ENCODE peak calls at places on chromosomes 4 and X, in six cellular contexts. L, R, P, J, I and X are unnamed samples.

GRCh38 chr4:87565746-87566145 is 36.6 kb upstream of the SPARCL1 start:
- DNase-seq in P (no peak), L (no peak), I (no peak), R (no peak), J (no peak), X (no peak)

GRCh38 chr4:150722908-150723362 is 141.0 kb downstream of the MAB21L2 start:
- DNase-seq in R (peak; percentile 86), L (peak; percentile 8), I (no peak), P (peak; percentile 86), J (no peak), X (no peak)

GRCh38 chr4:40553995-40554394 is 75.7 kb downstream of the RBM47 start:
- DNase-seq in J (no peak), P (peak; percentile 22), L (no peak), R (no peak), I (no peak), X (no peak)

GRCh38 chr4:138241281-138242075 is 671 bp downstream of the SLC7A11 start:
- DNase-seq in J (peak; percentile 38), I (no peak), L (peak; percentile 71), P (no peak), R (no peak), X (peak; percentile 35)

GRCh38 chr4:153154010-153154975 is 50.0 kb upstream of the TRIM2 start:
- DNase-seq in R (no peak), P (no peak), J (peak; percentile 68), L (peak; percentile 60), I (no peak), X (peak; percentile 34)

GRCh38 chr4:8916914-8917305 is 45.3 kb upstream of the HMX1 start:
- DNase-seq in I (no peak), R (no peak), P (no peak), L (no peak), J (no peak), X (no peak)

GRCh38 chrX:129678176-129678880 is 23.6 kb upstream of the APLN start:
- DNase-seq in P (peak; percentile 14), J (no peak), R (peak; percentile 82), I (no peak), L (peak; percentile 62), X (no peak)

GRCh38 chr4:172830295-172830764 is 338.3 kb upstream of the GALNT7 start:
- DNase-seq in I (peak; percentile 33), J (peak; percentile 21), R (no peak), P (no peak), L (peak; percentile 34), X (peak; percentile 34)

GRCh38 chr4:107825072-107825789 is 499 bp downstream of the SGMS2 start:
- DNase-seq in R (peak; percentile 89), J (peak; percentile 39), I (peak; percentile 41), P (peak; percentile 16), L (peak; percentile 78), X (peak; percentile 46)

GRCh38 chr4:121714548-121714947 is 17.8 kb upstream of the ANXA5 start:
- DNase-seq in J (no peak), R (no peak), L (no peak), I (no peak), P (no peak), X (no peak)

DNA sequence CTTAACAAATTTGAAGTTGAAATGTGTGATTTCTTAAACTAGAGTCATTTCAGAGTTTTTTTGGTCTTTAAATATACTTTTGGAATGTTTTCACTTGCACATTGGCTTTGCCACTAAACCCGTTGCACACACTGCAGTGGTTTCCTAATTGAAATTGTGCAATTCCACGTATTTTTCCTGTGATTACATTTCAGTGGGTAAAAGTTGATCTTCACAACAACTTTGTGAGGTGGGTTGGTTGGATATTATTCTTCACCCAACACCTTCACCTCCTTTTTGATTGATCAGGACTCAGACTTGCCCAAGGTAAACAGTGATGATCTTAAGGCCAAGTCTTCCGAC is 13.6 kb downstream of the SEPTIN11 start:
- DNase-seq in J (no peak), L (peak; percentile 55), I (no peak), R (no peak), P (no peak), X (no peak)
- H3K4me3 ChIP-seq in J (no peak overlapping the region), L (no peak overlapping the region), I (no peak overlapping the region), R (no peak overlapping the region), P (no peak overlapping the region), X (no peak overlapping the region)

DNA sequence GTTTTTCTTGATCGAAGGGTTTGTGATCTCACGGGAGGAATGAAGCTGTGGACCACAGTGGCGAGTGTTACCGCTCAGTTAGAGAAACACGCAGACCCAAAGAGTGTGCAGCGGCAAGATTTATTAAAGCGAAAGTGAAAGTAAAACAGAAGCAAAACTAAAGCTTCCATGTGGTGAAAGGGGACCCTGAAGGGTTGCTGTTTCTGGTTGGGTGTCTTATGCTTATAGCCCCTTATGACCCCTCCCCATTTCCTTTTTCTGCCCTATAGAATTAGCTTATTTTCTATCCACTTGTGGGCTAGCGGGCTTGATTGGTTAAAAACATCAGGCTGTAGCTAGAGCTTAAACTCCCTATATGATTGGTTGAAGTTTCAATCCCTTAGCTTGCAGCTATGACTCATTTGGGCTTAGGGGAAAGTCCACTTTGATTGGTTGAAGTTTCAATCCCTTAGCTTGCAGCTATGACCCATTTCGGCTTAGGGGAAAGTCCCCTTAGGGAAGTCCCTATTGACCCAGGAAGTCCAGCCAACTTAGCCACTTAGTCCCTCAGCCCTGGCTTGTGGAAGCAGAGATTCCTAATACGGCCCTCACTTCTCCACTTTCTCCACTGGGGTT is 171.2 kb upstream of the NWD2 start:
- DNase-seq in J (no peak), R (no peak), L (no peak), I (no peak), P (no peak), X (no peak)
- H3K4me3 ChIP-seq in J (no peak overlapping the region), R (no peak overlapping the region), L (no peak overlapping the region), I (no peak overlapping the region), P (no peak overlapping the region), X (no peak overlapping the region)

GRCh38 chrX:79162076-79162475 is 17.6 kb downstream of the GPR174 start:
- DNase-seq in P (no peak), I (no peak), J (no peak), R (no peak), L (no peak), X (no peak)

GRCh38 chrX:79167437-79167836 is 22.9 kb downstream of the GPR174 start:
- DNase-seq in L (no peak), P (no peak), J (no peak), I (no peak), R (no peak), X (no peak)

GRCh38 chrX:79159800-79160199 is 15.3 kb downstream of the GPR174 start:
- DNase-seq in R (no peak), P (no peak), L (no peak), I (no peak), J (no peak), X (no peak)

GRCh38 chrX:79156818-79157217 is 12.3 kb downstream of the GPR174 start:
- DNase-seq in P (no peak), J (no peak), I (no peak), L (no peak), R (no peak), X (no peak)

GRCh38 chrX:79161655-79162054 is 17.2 kb downstream of the GPR174 start:
- DNase-seq in R (no peak), P (no peak), I (no peak), J (no peak), L (no peak), X (no peak)
- H3K4me3 ChIP-seq in R (no peak overlapping the region), P (peak overlapping the region; percentile 3), I (no peak overlapping the region), J (no peak overlapping the region), L (no peak overlapping the region), X (no peak overlapping the region)

GRCh38 chrX:17656035-17656418 is 81.3 kb upstream of the SCML1 start:
- DNase-seq in R (no peak), L (peak; percentile 17), J (no peak), I (no peak), P (no peak), X (no peak)
- H3K4me3 ChIP-seq in R (peak overlapping the region; percentile 19), L (peak overlapping the region; percentile 64), J (no peak overlapping the region), I (peak overlapping the region; percentile 42), P (peak overlapping the region; percentile 28), X (peak overlapping the region; percentile 26)

GRCh38 chrX:119495734-119496520 is 27.7 kb downstream of the SLC25A5 start:
- DNase-seq in R (no peak), I (no peak), J (no peak), L (no peak), P (no peak), X (no peak)
- H3K4me3 ChIP-seq in R (no peak overlapping the region), I (no peak overlapping the region), J (no peak overlapping the region), L (no peak overlapping the region), P (no peak overlapping the region), X (no peak overlapping the region)